ENCODE peak calls at places on chromosomes 13 and 19, in ten cellular contexts. P is A549, M is fibroblast of lung, Z is endodermal cell, E is spleen, I is neural progenitor cell, D is H1, U is mesendoderm, W is RWPE2, Y is IMR-90. R is an unnamed sample.

GRCh38 chr19:39237200-39238184 is 7.3 kb downstream of the IFNL3 start:
- DNase-seq in E (peak; percentile 88), M (no peak), P (peak; percentile 33), D (no peak), I (no peak), Y (no peak), W (no peak), U (peak; percentile 41), Z (peak; percentile 62), R (no peak)

GRCh38 chr13:101784313-101784712 is 331.8 kb downstream of the ITGBL1 start:
- DNase-seq in D (no peak), W (no peak), Z (no peak), E (no peak), Y (no peak), P (no peak), I (no peak), U (no peak), M (no peak), R (no peak)

GRCh38 chr19:41811036-41811435 is 14.6 kb downstream of the CEACAM3 start:
- DNase-seq in Z (no peak), I (no peak), D (no peak), M (no peak), U (no peak), E (peak; percentile 86), W (no peak), P (no peak), Y (no peak), R (no peak)

GRCh38 chr13:27341616-27342015 is 71.0 kb downstream of the RASL11A start:
- DNase-seq in W (no peak), I (no peak), U (no peak), E (no peak), D (no peak), P (peak; percentile 9), Z (no peak), Y (no peak), M (no peak), R (no peak)

GRCh38 chr13:29556742-29557141 is 38.7 kb downstream of the SLC7A1 start:
- DNase-seq in W (no peak), U (no peak), I (no peak), D (no peak), E (no peak), P (no peak), Z (no peak), M (peak; percentile 55), Y (no peak), R (peak; percentile 40)

GRCh38 chr13:102295316-102296048 is 106.4 kb downstream of the FGF14 start:
- DNase-seq in Z (no peak), W (no peak), M (peak; percentile 26), I (no peak), E (no peak), P (no peak), Y (peak; percentile 79), D (no peak), U (no peak), R (peak; percentile 16)

GRCh38 chr13:75357576-75358295 is 124.2 kb downstream of the TBC1D4 start:
- DNase-seq in E (no peak), Y (peak; percentile 68), W (no peak), I (peak; percentile 77), D (peak; percentile 17), M (peak; percentile 66), P (peak; percentile 69), U (peak; percentile 86), Z (peak; percentile 76), R (peak; percentile 56)

GRCh38 chr13:30165791-30166190 is 141.6 kb downstream of the KATNAL1 start:
- DNase-seq in Y (no peak), M (peak; percentile 57), U (no peak), P (no peak), W (no peak), E (no peak), Z (no peak), I (peak; percentile 64), D (no peak), R (peak; percentile 39)

DNA sequence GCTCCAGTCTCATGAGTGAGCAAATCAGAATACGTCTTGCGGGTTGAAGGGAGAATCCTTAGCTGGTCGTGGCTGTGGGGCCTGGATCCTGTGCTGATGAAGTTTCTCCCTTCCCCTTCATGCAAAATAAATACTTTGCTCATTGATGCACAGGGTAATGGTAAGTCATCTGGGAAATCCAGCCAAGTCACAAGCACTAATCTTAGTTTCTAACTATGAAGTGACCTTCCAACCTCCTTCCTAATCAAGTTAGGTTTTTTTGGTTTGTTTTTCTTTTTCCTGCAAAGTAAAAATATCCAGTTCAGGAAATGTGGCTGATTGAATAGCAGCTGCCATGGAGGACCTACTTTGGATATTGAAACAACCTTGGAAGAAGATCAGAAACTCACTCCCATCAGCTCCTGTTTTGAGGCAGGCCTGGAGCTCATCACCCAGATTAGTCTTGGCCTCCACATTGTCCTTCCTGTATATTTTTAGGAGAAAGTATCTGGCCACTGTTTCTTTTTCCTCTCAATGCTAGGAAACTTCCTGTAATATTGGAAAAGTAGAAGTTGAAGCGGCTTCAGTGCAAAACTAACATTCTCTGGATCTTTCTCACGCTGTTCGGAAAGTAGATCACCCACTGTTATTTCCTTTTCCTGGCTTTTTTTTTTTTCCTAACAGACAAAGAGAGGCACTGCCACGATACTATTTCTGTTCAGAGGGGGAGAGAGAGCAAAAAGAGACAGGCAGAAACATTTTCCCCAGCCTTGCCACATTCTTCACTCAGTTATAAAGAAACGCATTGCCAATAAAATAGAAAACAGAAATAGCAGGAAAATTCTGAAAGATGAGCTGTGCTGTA is 12.2 kb upstream of the ARL11 start:
- DNase-seq in I (no peak), M (no peak), Z (no peak), Y (no peak), P (no peak), E (no peak), U (no peak), W (no peak), D (no peak), R (no peak)
- H3K27ac ChIP-seq in I (no peak overlapping the region), M (no peak overlapping the region), Z (no peak overlapping the region), Y (peak overlapping the region; percentile 24), P (no peak overlapping the region), E (peak overlapping the region; percentile 67), U (no peak overlapping the region), W (no peak overlapping the region), D (no peak overlapping the region), R (no peak overlapping the region)

GRCh38 chr19:55461974-55462628 is 659 bp upstream of the ISOC2 start:
- DNase-seq in Y (peak; percentile 33), U (no peak), I (no peak), Z (no peak), D (no peak), M (peak; percentile 31), P (peak; percentile 61), W (no peak), E (no peak), R (no peak)

GRCh38 chr19:55459551-55459949 is 1.9 kb downstream of the ISOC2 start:
- DNase-seq in U (no peak), E (no peak), M (no peak), P (no peak), I (no peak), W (no peak), D (no peak), Z (no peak), Y (no peak), R (no peak)

GRCh38 chr19:55461259-55461973 is at the start of gene ISOC2:
- DNase-seq in W (peak; percentile 100), D (peak; percentile 100), Y (peak; percentile 100), I (peak; percentile 100), P (peak; percentile 100), M (peak; percentile 100), E (peak; percentile 99), U (peak; percentile 100), Z (peak; percentile 100), R (peak; percentile 99)

GRCh38 chr19:55460670-55461258 is 678 bp downstream of the ISOC2 start:
- DNase-seq in W (no peak), I (peak; percentile 93), E (peak; percentile 88), Y (peak; percentile 74), D (no peak), U (peak; percentile 93), Z (peak; percentile 96), P (peak; percentile 75), M (peak; percentile 81), R (peak; percentile 69)

DNA sequence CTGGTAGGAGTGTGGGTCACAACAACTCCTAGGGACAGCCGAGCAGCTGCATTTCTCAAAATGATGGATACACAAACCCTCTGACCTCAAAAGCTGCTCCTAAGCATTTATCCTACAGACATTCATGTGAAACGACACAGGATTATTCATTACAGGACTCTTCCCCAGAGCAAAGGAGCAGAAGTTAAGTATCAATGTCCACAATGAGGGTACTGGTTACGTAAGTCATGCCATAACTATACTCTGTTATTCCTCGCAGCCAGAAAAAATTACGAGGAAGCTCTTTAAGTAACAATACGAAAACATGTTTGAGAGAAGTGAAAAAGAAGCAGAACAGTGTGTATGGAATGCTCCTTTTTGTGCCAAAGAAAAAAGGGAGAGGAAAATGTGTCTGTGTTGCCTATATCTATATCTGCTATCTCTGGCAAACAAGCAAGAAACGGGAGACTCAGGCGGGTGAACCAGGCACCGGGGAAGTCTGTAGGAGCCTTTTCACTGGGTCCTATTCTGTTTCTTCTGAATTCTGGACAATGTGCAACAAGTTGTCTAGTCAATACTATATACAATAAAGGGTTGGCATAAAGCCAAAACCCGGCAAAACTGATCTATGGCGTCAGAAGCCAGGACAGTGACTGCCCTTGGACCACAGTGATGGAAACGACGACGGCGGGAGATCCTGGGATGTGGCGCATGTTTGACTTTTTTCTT is 1.3 kb downstream of the ISOC2 start:
- DNase-seq in E (no peak), I (no peak), W (no peak), Z (no peak), Y (peak; percentile 31), U (no peak), D (no peak), P (no peak), M (peak; percentile 36), R (no peak)
- H3K4me3 ChIP-seq in E (peak overlapping the region; percentile 82), I (peak overlapping the region; percentile 55), W (no peak overlapping the region), Z (peak overlapping the region; percentile 90), Y (peak overlapping the region; percentile 65), U (no peak overlapping the region), D (peak overlapping the region; percentile 58), P (no peak overlapping the region), M (peak overlapping the region; percentile 95), R (peak overlapping the region; percentile 83)

GRCh38 chr19:19421326-19421725 is 15.9 kb downstream of the GATAD2A start:
- DNase-seq in P (no peak), E (peak; percentile 56), W (no peak), U (no peak), D (no peak), M (no peak), Y (no peak), Z (no peak), I (no peak), R (no peak)

GRCh38 chr19:19422156-19422555 is 16.7 kb downstream of the GATAD2A start:
- DNase-seq in P (no peak), M (no peak), U (no peak), W (no peak), E (peak; percentile 31), Z (no peak), I (no peak), D (no peak), Y (no peak), R (no peak)

GRCh38 chr19:19420570-19421301 is 15.3 kb downstream of the GATAD2A start:
- DNase-seq in M (peak; percentile 38), D (no peak), P (no peak), W (no peak), Z (no peak), U (no peak), Y (no peak), I (no peak), E (no peak), R (peak; percentile 29)

GRCh38 chr19:19425170-19425875 is 19.8 kb downstream of the GATAD2A start:
- DNase-seq in E (no peak), D (no peak), Z (no peak), U (no peak), M (no peak), Y (no peak), I (no peak), P (no peak), W (no peak), R (no peak)

GRCh38 chr19:19423322-19423721 is 17.8 kb downstream of the GATAD2A start:
- DNase-seq in D (no peak), Y (no peak), Z (no peak), E (peak; percentile 43), M (peak; percentile 27), P (no peak), I (no peak), U (no peak), W (no peak), R (peak; percentile 11)
- H3K27ac ChIP-seq in D (no peak overlapping the region), Y (no peak overlapping the region), Z (no peak overlapping the region), E (no peak overlapping the region), M (no peak overlapping the region), P (no peak overlapping the region), I (no peak overlapping the region), U (no peak overlapping the region), W (no peak overlapping the region), R (no peak overlapping the region)

GRCh38 chr19:14475251-14476073 is at the start of gene PTGER1:
- DNase-seq in E (no peak), D (no peak), M (peak; percentile 25), Y (peak; percentile 35), Z (peak; percentile 82), U (peak; percentile 58), W (peak; percentile 69), I (peak; percentile 69), P (peak; percentile 41), R (no peak)
- H3K4me3 ChIP-seq in E (peak within 1 kb of the TSS; percentile 41), D (no peak within 1 kb of the TSS), M (peak within 1 kb of the TSS; percentile 37), Y (peak within 1 kb of the TSS; percentile 7), Z (no peak within 1 kb of the TSS), U (no peak within 1 kb of the TSS), W (no peak within 1 kb of the TSS), I (peak within 1 kb of the TSS; percentile 10), P (no peak within 1 kb of the TSS), R (peak within 1 kb of the TSS; percentile 33)